ENCODE peak calls at places on chromosomes 7 and 10, in four cellular contexts. Z is pons, Q is lower leg skin, I is ELF-1. L is an unnamed sample.

GRCh38 chr7:143244321-143244720 is 18.9 kb upstream of the GSTK1 start:
- DNase-seq in I (no peak), Z (no peak), Q (no peak), L (no peak)

GRCh38 chr7:37248396-37248836 is 200.2 kb downstream of the ELMO1 start:
- DNase-seq in Q (no peak), Z (peak), I (peak), L (no peak)

GRCh38 chr10:5467634-5468255 is 31.6 kb downstream of the CALML5 start:
- DNase-seq in Q (no peak), Z (no peak), I (no peak), L (no peak)

GRCh38 chr10:77355844-77356243 is 281.8 kb downstream of the KCNMA1 start:
- DNase-seq in Q (no peak), I (no peak), Z (no peak), L (no peak)

GRCh38 chr7:127107601-127108007 is 145.1 kb downstream of the GRM8 start:
- DNase-seq in Z (peak), I (peak), Q (no peak), L (peak)

GRCh38 chr7:111784971-111785575 is 222.8 kb upstream of the IMMP2L start:
- DNase-seq in Q (no peak), I (peak), Z (no peak), L (no peak)

GRCh38 chr10:49318751-49319150 is 19.8 kb downstream of the C10orf71 start:
- DNase-seq in Z (no peak), I (no peak), Q (peak), L (no peak)

GRCh38 chr10:121556448-121556847 is 41.8 kb downstream of the FGFR2 start:
- DNase-seq in Z (no peak), Q (peak), I (no peak), L (no peak)

GRCh38 chr7:26686448-26686981 is 177.9 kb downstream of the SKAP2 start:
- DNase-seq in I (peak), Z (no peak), Q (no peak), L (no peak)

GRCh38 chr10:7941576-7941975 is 112.9 kb upstream of the GATA3 start:
- DNase-seq in I (no peak), Q (no peak), Z (no peak), L (no peak)

GRCh38 chr10:11208908-11209809 is 191.5 kb downstream of the CELF2 start:
- DNase-seq in I (no peak), Q (no peak), Z (no peak), L (no peak)

GRCh38 chr7:138233189-138233588 is 156.9 kb downstream of the AKR1D1 start:
- DNase-seq in Z (no peak), Q (no peak), I (no peak), L (no peak)

GRCh38 chr10:132965411-132966057 is 23.2 kb upstream of the CFAP46 start:
- DNase-seq in I (peak), Q (no peak), Z (no peak), L (no peak)

GRCh38 chr10:73772280-73773151 is 9.3 kb upstream of the CHCHD1 start:
- DNase-seq in Q (peak), Z (peak), I (peak), L (peak)

GRCh38 chr7:71829499-71829898 is 582.6 kb downstream of the CALN1 start:
- DNase-seq in Z (no peak), I (peak), Q (no peak), L (no peak)

GRCh38 chr7:77655836-77656455 is 40.3 kb upstream of the RSBN1L start:
- DNase-seq in Z (no peak), Q (no peak), I (no peak), L (no peak)

GRCh38 chr7:102431617-102432298 is 1.6 kb upstream of the ORAI2 start:
- DNase-seq in Z (peak), I (peak), Q (no peak), L (no peak)

GRCh38 chr10:79610601-79611191 is at the start of gene SFTPA1:
- DNase-seq in Z (no peak), Q (no peak), I (no peak), L (no peak)

GRCh38 chr10:57579926-57580325 is 687.8 kb downstream of the IPMK start:
- DNase-seq in Z (peak), I (peak), Q (no peak), L (peak)

L was measured in midbrain.